ENCODE peak calls at places on chromosomes 3 and 15, in eight cellular contexts. K is germinal center; S is frontal cortex; W is activated naive CD8-positive, alpha-beta T cell treated with anti-CD3 and anti-CD28 coated beads, Interleukin-2, amount 50 U/mL, for 24 hours; Q is stimulated activated naive B cell treated with anti-CD40 and anti-IgM and Interleukin-4, amounts not matched to agents 10 μg/mL and 1 μg/mL and 100 μg/mL, for 72 hours; O is stromal cell of bone marrow; M is GM03348; B is choroid plexus epithelial cell. J is an unnamed sample.

GRCh38 chr3:32323605-32324004 is 68.0 kb upstream of the CMTM7 start:
- DNase-seq in K (no peak), S (no peak), W (no peak), Q (no peak), O (no peak), M (no peak), B (no peak), J (no peak)

GRCh38 chr15:45705510-45706473 is 71.0 kb downstream of the SQOR start:
- DNase-seq in K (peak), S (peak), W (peak), Q (peak), O (peak), M (peak), B (peak), J (peak)

GRCh38 chr3:43194490-43195115 is 88.7 kb upstream of the POMGNT2 start:
- DNase-seq in K (no peak), S (no peak), W (no peak), Q (no peak), O (no peak), M (no peak), B (no peak), J (no peak)

GRCh38 chr3:65347166-65347565 is 659.4 kb upstream of the ADAMTS9 start:
- DNase-seq in K (no peak), S (no peak), W (no peak), Q (no peak), O (no peak), M (no peak), B (no peak), J (no peak)

GRCh38 chr3:120435621-120436020 is 15.2 kb downstream of the FSTL1 start:
- DNase-seq in K (no peak), S (no peak), W (no peak), Q (no peak), O (no peak), M (no peak), B (peak), J (no peak)

GRCh38 chr3:109887293-109887692 is 549.9 kb upstream of the DPPA4 start:
- DNase-seq in K (no peak), S (no peak), W (no peak), Q (no peak), O (no peak), M (no peak), B (no peak), J (no peak)

GRCh38 chr15:58327958-58328357 is 103.8 kb upstream of the LIPC start:
- DNase-seq in K (no peak), S (no peak), W (no peak), Q (no peak), O (no peak), M (no peak), B (no peak), J (no peak)

GRCh38 chr3:48064292-48064829 is 48.1 kb upstream of the MAP4 start:
- DNase-seq in K (no peak), S (no peak), W (no peak), Q (no peak), O (no peak), M (no peak), B (no peak), J (no peak)

GRCh38 chr3:38397320-38397719 is 50.7 kb downstream of the XYLB start:
- DNase-seq in K (no peak), S (no peak), W (no peak), Q (no peak), O (peak), M (peak), B (peak), J (no peak)

GRCh38 chr3:126886217-126886616 is 96.7 kb upstream of the PLXNA1 start:
- DNase-seq in K (no peak), S (no peak), W (no peak), Q (no peak), O (no peak), M (no peak), B (peak), J (no peak)

GRCh38 chr15:82128401-82129143 is 82.8 kb upstream of the MEX3B start:
- DNase-seq in K (no peak), S (no peak), W (no peak), Q (no peak), O (no peak), M (no peak), B (no peak), J (no peak)

GRCh38 chr3:127849368-127849767 is 27.1 kb upstream of the MGLL start:
- DNase-seq in K (no peak), S (no peak), W (no peak), Q (no peak), O (no peak), M (no peak), B (no peak), J (no peak)

GRCh38 chr3:38006445-38006995 is 15.9 kb downstream of the VILL start:
- DNase-seq in K (no peak), S (no peak), W (no peak), Q (no peak), O (no peak), M (no peak), B (no peak), J (no peak)

GRCh38 chr3:72750405-72750922 is 97.8 kb downstream of the SHQ1 start:
- DNase-seq in K (no peak), S (no peak), W (no peak), Q (no peak), O (no peak), M (no peak), B (no peak), J (no peak)

GRCh38 chr3:128378631-128379347 is 87.9 kb downstream of the DNAJB8 start:
- DNase-seq in K (no peak), S (no peak), W (no peak), Q (no peak), O (peak), M (peak), B (peak), J (no peak)

GRCh38 chr3:46464326-46465195 is at the start of gene LTF:
- DNase-seq in K (no peak), S (no peak), W (no peak), Q (no peak), O (no peak), M (no peak), B (no peak), J (no peak)

GRCh38 chr15:43920201-43920600 is 93.4 kb downstream of the WDR76 start:
- DNase-seq in K (no peak), S (no peak), W (no peak), Q (no peak), O (no peak), M (no peak), B (no peak), J (no peak)

GRCh38 chr15:91108421-91108820 is 8.4 kb downstream of the SV2B start:
- DNase-seq in K (no peak), S (no peak), W (no peak), Q (no peak), O (no peak), M (no peak), B (no peak), J (no peak)

GRCh38 chr3:63724987-63725386 is 72.5 kb downstream of the SNTN start:
- DNase-seq in K (no peak), S (no peak), W (no peak), Q (no peak), O (peak), M (peak), B (peak), J (no peak)

GRCh38 chr3:128289534-128289933 is 136.3 kb downstream of the EEFSEC start:
- DNase-seq in K (no peak), S (no peak), W (no peak), Q (no peak), O (no peak), M (no peak), B (no peak), J (no peak)

GRCh38 chr3:152175576-152175883 is 93.2 kb upstream of the MBNL1 start:
- DNase-seq in K (no peak), S (no peak), W (no peak), Q (no peak), O (peak), M (peak), B (peak), J (no peak)

GRCh38 chr3:9030034-9030433 is 66.8 kb upstream of the RAD18 start:
- DNase-seq in K (no peak), S (no peak), W (no peak), Q (no peak), O (no peak), M (no peak), B (no peak), J (no peak)

GRCh38 chr3:189941679-189942078 is 179.0 kb downstream of the P3H2 start:
- DNase-seq in K (no peak), S (no peak), W (peak), Q (no peak), O (peak), M (peak), B (peak), J (no peak)

GRCh38 chr15:39860200-39860599 is 59.9 kb downstream of the GPR176 start:
- DNase-seq in K (no peak), S (no peak), W (no peak), Q (no peak), O (no peak), M (no peak), B (peak), J (no peak)

GRCh38 chr3:151113342-151113741 is 27.9 kb downstream of the MED12L start:
- DNase-seq in K (no peak), S (no peak), W (no peak), Q (no peak), O (no peak), M (no peak), B (no peak), J (no peak)

GRCh38 chr15:98647026-98647773 is 1.1 kb upstream of the IGF1R start:
- DNase-seq in K (peak), S (peak), W (peak), Q (peak), O (no peak), M (peak), B (peak), J (peak)

GRCh38 chr15:80461370-80462060 is 57.3 kb downstream of the ARNT2 start:
- DNase-seq in K (no peak), S (no peak), W (no peak), Q (no peak), O (no peak), M (no peak), B (peak), J (no peak)

GRCh38 chr15:85825719-85826118 is 31.0 kb upstream of the KLHL25 start:
- DNase-seq in K (no peak), S (no peak), W (no peak), Q (no peak), O (no peak), M (no peak), B (no peak), J (no peak)

GRCh38 chr15:71242292-71242691 is 127.0 kb downstream of the THSD4 start:
- DNase-seq in K (no peak), S (no peak), W (no peak), Q (no peak), O (no peak), M (no peak), B (no peak), J (no peak)

GRCh38 chr3:132236701-132237651 is 80.2 kb upstream of the ACP3 start:
- DNase-seq in K (no peak), S (no peak), W (no peak), Q (no peak), O (no peak), M (no peak), B (no peak), J (no peak)

GRCh38 chr15:38532728-38533127 is 31.9 kb downstream of the RASGRP1 start:
- DNase-seq in K (no peak), S (no peak), W (no peak), Q (no peak), O (no peak), M (no peak), B (no peak), J (no peak)

GRCh38 chr3:31016196-31016595 is 121.7 kb upstream of the GADL1 start:
- DNase-seq in K (no peak), S (no peak), W (no peak), Q (no peak), O (no peak), M (no peak), B (no peak), J (no peak)

J was measured in immature natural killer cell.